ENCODE peak calls at places on chromosomes 12 and 14, in seven cellular contexts. K is NCI-H460, U is NCI-H510A, F is ascending aorta, P is NCI-H1092, Q is mammary epithelial cell, Y is GM19239. R is an unnamed sample.

GRCh38 chr14:75262641-75263040 is 16.0 kb upstream of the FOS start:
- DNase-seq in K (no peak), U (no peak), F (no peak), P (no peak), Q (no peak), Y (no peak), R (no peak)

GRCh38 chr14:105364100-105364708 is 34.1 kb upstream of the TEX22 start:
- DNase-seq in K (no peak), U (no peak), F (no peak), P (no peak), Q (peak), Y (peak), R (peak)

GRCh38 chr12:40017488-40017887 is 88.4 kb downstream of the SLC2A13 start:
- DNase-seq in K (no peak), U (no peak), F (no peak), P (no peak), Q (no peak), Y (no peak), R (no peak)

GRCh38 chr12:6735448-6736191 is 11.8 kb downstream of the COPS7A start:
- DNase-seq in K (peak), U (no peak), F (peak), P (no peak), Q (peak), Y (peak), R (peak)

GRCh38 chr12:92971869-92972524 is 42.9 kb upstream of the EEA1 start:
- DNase-seq in K (no peak), U (no peak), F (no peak), P (no peak), Q (peak), Y (no peak), R (peak)

GRCh38 chr12:27680638-27681037 is 15.6 kb upstream of the REP15 start:
- DNase-seq in K (no peak), U (no peak), F (no peak), P (no peak), Q (no peak), Y (no peak), R (no peak)

GRCh38 chr12:25495336-25496097 is 57.6 kb downstream of the LMNTD1 start:
- DNase-seq in K (peak), U (no peak), F (no peak), P (no peak), Q (peak), Y (no peak), R (peak)

GRCh38 chr12:40752011-40752410 is 59.8 kb downstream of the CNTN1 start:
- DNase-seq in K (no peak), U (no peak), F (no peak), P (no peak), Q (peak), Y (no peak), R (no peak)

GRCh38 chr14:103739793-103740501 is 24.3 kb downstream of the ZFYVE21 start:
- DNase-seq in K (no peak), U (no peak), F (peak), P (no peak), Q (no peak), Y (no peak), R (no peak)

GRCh38 chr12:106044773-106045172 is 94.0 kb downstream of the NUAK1 start:
- DNase-seq in K (no peak), U (no peak), F (no peak), P (no peak), Q (no peak), Y (no peak), R (no peak)

GRCh38 chr12:89098390-89099102 is 253.8 kb downstream of the DUSP6 start:
- DNase-seq in K (no peak), U (peak), F (no peak), P (peak), Q (no peak), Y (no peak), R (no peak)

GRCh38 chr14:64762044-64763034 is 58.1 kb downstream of the PLEKHG3 start:
- DNase-seq in K (peak), U (peak), F (peak), P (peak), Q (peak), Y (no peak), R (peak)

GRCh38 chr14:81219821-81220487 is 805 bp downstream of the GTF2A1 start:
- DNase-seq in K (peak), U (peak), F (no peak), P (no peak), Q (no peak), Y (peak), R (no peak)

GRCh38 chr12:92094751-92095161 is 50.9 kb downstream of the BTG1 start:
- DNase-seq in K (no peak), U (no peak), F (no peak), P (no peak), Q (no peak), Y (no peak), R (peak)

GRCh38 chr12:3107071-3107583 is 29.9 kb downstream of the TSPAN9 start:
- DNase-seq in K (no peak), U (no peak), F (no peak), P (no peak), Q (no peak), Y (no peak), R (no peak)

GRCh38 chr14:39322807-39323206 is 89.1 kb downstream of the MIA2 start:
- DNase-seq in K (no peak), U (no peak), F (no peak), P (no peak), Q (no peak), Y (no peak), R (no peak)

GRCh38 chr14:95872777-95873176 is 3.9 kb upstream of the TUNAR start:
- DNase-seq in K (no peak), U (no peak), F (peak), P (no peak), Q (no peak), Y (no peak), R (no peak)

GRCh38 chr14:25908707-25909106 is 689.1 kb downstream of the NOVA1 start:
- DNase-seq in K (no peak), U (no peak), F (no peak), P (no peak), Q (no peak), Y (no peak), R (no peak)

GRCh38 chr12:95205685-95206084 is 11.6 kb downstream of the FGD6 start:
- DNase-seq in K (no peak), U (no peak), F (peak), P (no peak), Q (peak), Y (no peak), R (peak)

GRCh38 chr12:128727999-128728398 is 95.8 kb downstream of the SLC15A4 start:
- DNase-seq in K (no peak), U (no peak), F (no peak), P (no peak), Q (no peak), Y (no peak), R (no peak)

GRCh38 chr14:90299408-90299807 is 32.3 kb downstream of the NRDE2 start:
- DNase-seq in K (no peak), U (no peak), F (no peak), P (no peak), Q (no peak), Y (no peak), R (no peak)

GRCh38 chr14:94550041-94550440 is 11.2 kb upstream of the SERPINA4 start:
- DNase-seq in K (no peak), U (no peak), F (peak), P (no peak), Q (no peak), Y (no peak), R (no peak)

GRCh38 chr14:106803379-106803778 is 1277.0 kb downstream of the TMEM121 start:
- DNase-seq in K (no peak), U (no peak), F (no peak), P (no peak), Q (no peak), Y (no peak), R (no peak)

GRCh38 chr14:104240426-104241157 is 102.2 kb downstream of the KIF26A start:
- DNase-seq in K (no peak), U (peak), F (peak), P (peak), Q (no peak), Y (no peak), R (no peak)

GRCh38 chr14:53547593-53547992 is 394.5 kb upstream of the DDHD1 start:
- DNase-seq in K (no peak), U (no peak), F (no peak), P (no peak), Q (no peak), Y (no peak), R (no peak)

R was measured in foreskin keratinocyte.